ENCODE peak calls at places on chromosome 17, in nine cellular contexts. One of them, this sample, is unnamed.

GRCh38 chr17:49677134-49677932 is 564 bp downstream of the SPOP start:
- DNase-seq in cortex of kidney: no peak
- DNase-seq in NAMALWA: peak
- DNase-seq in stimulated activated CD4-positive, alpha-beta T cell treated with anti-CD3 and anti-CD28 coated beads, Interleukin-2, amount 100 ng/mL, for 48 hours: peak
- DNase-seq in type B pancreatic cell: peak
- DNase-seq in kidney tubule cell: peak
- DNase-seq in RCC 7860: peak
- DNase-seq in islet precursor cell: peak
- DNase-seq in nephron progenitor cell: peak
- DNase-seq in this sample: peak

GRCh38 chr17:12709063-12709462 is 43.4 kb downstream of the MYOCD start:
- DNase-seq in cortex of kidney: no peak
- DNase-seq in NAMALWA: no peak
- DNase-seq in stimulated activated CD4-positive, alpha-beta T cell treated with anti-CD3 and anti-CD28 coated beads, Interleukin-2, amount 100 ng/mL, for 48 hours: no peak
- DNase-seq in type B pancreatic cell: no peak
- DNase-seq in kidney tubule cell: peak
- DNase-seq in RCC 7860: no peak
- DNase-seq in islet precursor cell: no peak
- DNase-seq in nephron progenitor cell: no peak
- DNase-seq in this sample: no peak

GRCh38 chr17:76707985-76708807 is 2.6 kb downstream of the MXRA7 start:
- DNase-seq in cortex of kidney: no peak
- DNase-seq in NAMALWA: peak
- DNase-seq in stimulated activated CD4-positive, alpha-beta T cell treated with anti-CD3 and anti-CD28 coated beads, Interleukin-2, amount 100 ng/mL, for 48 hours: no peak
- DNase-seq in type B pancreatic cell: no peak
- DNase-seq in kidney tubule cell: no peak
- DNase-seq in RCC 7860: no peak
- DNase-seq in islet precursor cell: peak
- DNase-seq in nephron progenitor cell: peak
- DNase-seq in this sample: no peak

GRCh38 chr17:1511756-1512321 is 4.6 kb downstream of the INPP5K start:
- DNase-seq in cortex of kidney: no peak
- DNase-seq in NAMALWA: no peak
- DNase-seq in stimulated activated CD4-positive, alpha-beta T cell treated with anti-CD3 and anti-CD28 coated beads, Interleukin-2, amount 100 ng/mL, for 48 hours: no peak
- DNase-seq in type B pancreatic cell: no peak
- DNase-seq in kidney tubule cell: peak
- DNase-seq in RCC 7860: no peak
- DNase-seq in islet precursor cell: no peak
- DNase-seq in nephron progenitor cell: no peak
- DNase-seq in this sample: no peak

GRCh38 chr17:48162946-48163506 is 55.5 kb downstream of the SNX11 start:
- DNase-seq in cortex of kidney: no peak
- DNase-seq in NAMALWA: peak
- DNase-seq in stimulated activated CD4-positive, alpha-beta T cell treated with anti-CD3 and anti-CD28 coated beads, Interleukin-2, amount 100 ng/mL, for 48 hours: no peak
- DNase-seq in type B pancreatic cell: no peak
- DNase-seq in kidney tubule cell: peak
- DNase-seq in RCC 7860: no peak
- DNase-seq in islet precursor cell: no peak
- DNase-seq in nephron progenitor cell: peak
- DNase-seq in this sample: no peak

GRCh38 chr17:20226814-20227482 is 217.8 kb downstream of the SPECC1 start:
- DNase-seq in cortex of kidney: no peak
- DNase-seq in NAMALWA: peak
- DNase-seq in stimulated activated CD4-positive, alpha-beta T cell treated with anti-CD3 and anti-CD28 coated beads, Interleukin-2, amount 100 ng/mL, for 48 hours: peak
- DNase-seq in type B pancreatic cell: peak
- DNase-seq in kidney tubule cell: peak
- DNase-seq in RCC 7860: peak
- DNase-seq in islet precursor cell: peak
- DNase-seq in nephron progenitor cell: peak
- DNase-seq in this sample: peak

GRCh38 chr17:34757106-34757505 is 177.7 kb downstream of the TMEM132E start:
- DNase-seq in cortex of kidney: no peak
- DNase-seq in NAMALWA: no peak
- DNase-seq in stimulated activated CD4-positive, alpha-beta T cell treated with anti-CD3 and anti-CD28 coated beads, Interleukin-2, amount 100 ng/mL, for 48 hours: no peak
- DNase-seq in type B pancreatic cell: no peak
- DNase-seq in kidney tubule cell: no peak
- DNase-seq in RCC 7860: no peak
- DNase-seq in islet precursor cell: no peak
- DNase-seq in nephron progenitor cell: no peak
- DNase-seq in this sample: no peak

GRCh38 chr17:2059125-2059836 is 4.4 kb downstream of the HIC1 start:
- DNase-seq in cortex of kidney: no peak
- DNase-seq in NAMALWA: no peak
- DNase-seq in stimulated activated CD4-positive, alpha-beta T cell treated with anti-CD3 and anti-CD28 coated beads, Interleukin-2, amount 100 ng/mL, for 48 hours: no peak
- DNase-seq in type B pancreatic cell: no peak
- DNase-seq in kidney tubule cell: no peak
- DNase-seq in RCC 7860: no peak
- DNase-seq in islet precursor cell: no peak
- DNase-seq in nephron progenitor cell: no peak
- DNase-seq in this sample: no peak

GRCh38 chr17:19958023-19958422 is 19.6 kb downstream of the AKAP10 start:
- DNase-seq in cortex of kidney: no peak
- DNase-seq in NAMALWA: no peak
- DNase-seq in stimulated activated CD4-positive, alpha-beta T cell treated with anti-CD3 and anti-CD28 coated beads, Interleukin-2, amount 100 ng/mL, for 48 hours: no peak
- DNase-seq in type B pancreatic cell: no peak
- DNase-seq in kidney tubule cell: peak
- DNase-seq in RCC 7860: peak
- DNase-seq in islet precursor cell: peak
- DNase-seq in nephron progenitor cell: no peak
- DNase-seq in this sample: no peak

GRCh38 chr17:20999841-21000532 is 42.8 kb downstream of the USP22 start:
- DNase-seq in cortex of kidney: no peak
- DNase-seq in NAMALWA: no peak
- DNase-seq in stimulated activated CD4-positive, alpha-beta T cell treated with anti-CD3 and anti-CD28 coated beads, Interleukin-2, amount 100 ng/mL, for 48 hours: no peak
- DNase-seq in type B pancreatic cell: no peak
- DNase-seq in kidney tubule cell: no peak
- DNase-seq in RCC 7860: no peak
- DNase-seq in islet precursor cell: no peak
- DNase-seq in nephron progenitor cell: no peak
- DNase-seq in this sample: no peak

GRCh38 chr17:78840530-78840779 is 159 bp downstream of the USP36 start:
- DNase-seq in cortex of kidney: no peak
- DNase-seq in NAMALWA: no peak
- DNase-seq in stimulated activated CD4-positive, alpha-beta T cell treated with anti-CD3 and anti-CD28 coated beads, Interleukin-2, amount 100 ng/mL, for 48 hours: no peak
- DNase-seq in type B pancreatic cell: no peak
- DNase-seq in kidney tubule cell: no peak
- DNase-seq in RCC 7860: no peak
- DNase-seq in islet precursor cell: no peak
- DNase-seq in nephron progenitor cell: no peak
- DNase-seq in this sample: no peak

GRCh38 chr17:67998466-67998865 is 2.2 kb upstream of the C17orf58 start:
- DNase-seq in cortex of kidney: no peak
- DNase-seq in NAMALWA: no peak
- DNase-seq in stimulated activated CD4-positive, alpha-beta T cell treated with anti-CD3 and anti-CD28 coated beads, Interleukin-2, amount 100 ng/mL, for 48 hours: no peak
- DNase-seq in type B pancreatic cell: no peak
- DNase-seq in kidney tubule cell: no peak
- DNase-seq in RCC 7860: no peak
- DNase-seq in islet precursor cell: no peak
- DNase-seq in nephron progenitor cell: no peak
- DNase-seq in this sample: no peak

GRCh38 chr17:45150911-45151809 is 2.9 kb downstream of the HEXIM1 start:
- DNase-seq in cortex of kidney: no peak
- DNase-seq in NAMALWA: no peak
- DNase-seq in stimulated activated CD4-positive, alpha-beta T cell treated with anti-CD3 and anti-CD28 coated beads, Interleukin-2, amount 100 ng/mL, for 48 hours: no peak
- DNase-seq in type B pancreatic cell: no peak
- DNase-seq in kidney tubule cell: no peak
- DNase-seq in RCC 7860: no peak
- DNase-seq in islet precursor cell: no peak
- DNase-seq in nephron progenitor cell: no peak
- DNase-seq in this sample: no peak

GRCh38 chr17:30550512-30551273 is 73.5 kb downstream of the GOSR1 start:
- DNase-seq in cortex of kidney: no peak
- DNase-seq in NAMALWA: peak
- DNase-seq in stimulated activated CD4-positive, alpha-beta T cell treated with anti-CD3 and anti-CD28 coated beads, Interleukin-2, amount 100 ng/mL, for 48 hours: no peak
- DNase-seq in type B pancreatic cell: no peak
- DNase-seq in kidney tubule cell: peak
- DNase-seq in RCC 7860: peak
- DNase-seq in islet precursor cell: peak
- DNase-seq in nephron progenitor cell: no peak
- DNase-seq in this sample: no peak